ENCODE peak calls at places on chromosomes 6 and 20, in five cellular contexts. One of them, this sample, is unnamed.

GRCh38 chr20:48669946-48670630 is 157.7 kb downstream of the PREX1 start:
- DNase-seq in cardiac muscle cell: no peak
- DNase-seq in tibial nerve: no peak
- DNase-seq in mucosa of descending colon: no peak
- DNase-seq in BE2C: no peak
- DNase-seq in this sample: no peak

GRCh38 chr6:127897437-127897836 is 3.4 kb downstream of the THEMIS start:
- DNase-seq in cardiac muscle cell: no peak
- DNase-seq in tibial nerve: no peak
- DNase-seq in mucosa of descending colon: no peak
- DNase-seq in BE2C: no peak
- DNase-seq in this sample: no peak

GRCh38 chr20:31713312-31714049 is 9.2 kb downstream of the BCL2L1 start:
- DNase-seq in cardiac muscle cell: no peak
- DNase-seq in tibial nerve: peak; percentile 85
- DNase-seq in mucosa of descending colon: no peak
- DNase-seq in BE2C: no peak
- DNase-seq in this sample: peak; percentile 73

GRCh38 chr20:18705906-18706305 is 107.7 kb upstream of the SCP2D1 start:
- DNase-seq in cardiac muscle cell: no peak
- DNase-seq in tibial nerve: no peak
- DNase-seq in mucosa of descending colon: no peak
- DNase-seq in BE2C: no peak
- DNase-seq in this sample: no peak

GRCh38 chr6:34462561-34462971 is 3.3 kb upstream of the PACSIN1 start:
- DNase-seq in cardiac muscle cell: peak; percentile 72
- DNase-seq in tibial nerve: no peak
- DNase-seq in mucosa of descending colon: no peak
- DNase-seq in BE2C: peak; percentile 59
- DNase-seq in this sample: no peak

GRCh38 chr6:135577059-135577538 is 79.6 kb upstream of the AHI1 start:
- DNase-seq in cardiac muscle cell: no peak
- DNase-seq in tibial nerve: no peak
- DNase-seq in mucosa of descending colon: no peak
- DNase-seq in BE2C: no peak
- DNase-seq in this sample: no peak

GRCh38 chr6:160764847-160765246 is 62.8 kb downstream of the PLG start:
- DNase-seq in cardiac muscle cell: no peak
- DNase-seq in tibial nerve: no peak
- DNase-seq in mucosa of descending colon: no peak
- DNase-seq in BE2C: no peak
- DNase-seq in this sample: no peak

GRCh38 chr6:92132446-92132845 is 1286.9 kb downstream of the EPHA7 start:
- DNase-seq in cardiac muscle cell: no peak
- DNase-seq in tibial nerve: no peak
- DNase-seq in mucosa of descending colon: no peak
- DNase-seq in BE2C: no peak
- DNase-seq in this sample: no peak

GRCh38 chr6:35468980-35469710 is 944 bp downstream of the RPL10A start:
- DNase-seq in cardiac muscle cell: no peak
- DNase-seq in tibial nerve: no peak
- DNase-seq in mucosa of descending colon: peak; percentile 74
- DNase-seq in BE2C: no peak
- DNase-seq in this sample: peak; percentile 53

GRCh38 chr6:22222469-22222868 is 74.4 kb downstream of the PRL start:
- DNase-seq in cardiac muscle cell: no peak
- DNase-seq in tibial nerve: no peak
- DNase-seq in mucosa of descending colon: no peak
- DNase-seq in BE2C: no peak
- DNase-seq in this sample: no peak

GRCh38 chr20:8309638-8310037 is 177.6 kb downstream of the PLCB1 start:
- DNase-seq in cardiac muscle cell: peak; percentile 22
- DNase-seq in tibial nerve: no peak
- DNase-seq in mucosa of descending colon: no peak
- DNase-seq in BE2C: no peak
- DNase-seq in this sample: no peak

GRCh38 chr6:170208171-170208601 is 82.7 kb downstream of the DLL1 start:
- DNase-seq in cardiac muscle cell: no peak
- DNase-seq in tibial nerve: peak; percentile 2
- DNase-seq in mucosa of descending colon: peak; percentile 20
- DNase-seq in BE2C: no peak
- DNase-seq in this sample: peak; percentile 7

GRCh38 chr6:169957351-169957963 is 206.0 kb downstream of the ERMARD start:
- DNase-seq in cardiac muscle cell: no peak
- DNase-seq in tibial nerve: no peak
- DNase-seq in mucosa of descending colon: no peak
- DNase-seq in BE2C: no peak
- DNase-seq in this sample: no peak

GRCh38 chr6:12152023-12152960 is 137.9 kb upstream of the EDN1 start:
- DNase-seq in cardiac muscle cell: peak; percentile 16
- DNase-seq in tibial nerve: no peak
- DNase-seq in mucosa of descending colon: no peak
- DNase-seq in BE2C: no peak
- DNase-seq in this sample: no peak

GRCh38 chr20:35166242-35166830 is 5.5 kb upstream of the PROCR start:
- DNase-seq in cardiac muscle cell: no peak
- DNase-seq in tibial nerve: no peak
- DNase-seq in mucosa of descending colon: no peak
- DNase-seq in BE2C: peak; percentile 49
- DNase-seq in this sample: peak; percentile 75

GRCh38 chr6:68226460-68226859 is 408.6 kb upstream of the ADGRB3 start:
- DNase-seq in cardiac muscle cell: peak; percentile 23
- DNase-seq in tibial nerve: no peak
- DNase-seq in mucosa of descending colon: no peak
- DNase-seq in BE2C: no peak
- DNase-seq in this sample: no peak

GRCh38 chr6:28587011-28587745 is 61.5 kb downstream of the GPX5 start:
- DNase-seq in cardiac muscle cell: peak; percentile 74
- DNase-seq in tibial nerve: no peak
- DNase-seq in mucosa of descending colon: peak; percentile 82
- DNase-seq in BE2C: peak; percentile 73
- DNase-seq in this sample: peak; percentile 66

GRCh38 chr6:124964084-124964763 is 2.0 kb downstream of the RNF217 start:
- DNase-seq in cardiac muscle cell: no peak
- DNase-seq in tibial nerve: peak; percentile 77
- DNase-seq in mucosa of descending colon: no peak
- DNase-seq in BE2C: no peak
- DNase-seq in this sample: peak; percentile 68

GRCh38 chr6:50062051-50062450 is 12.3 kb upstream of the DEFB112 start:
- DNase-seq in cardiac muscle cell: peak; percentile 17
- DNase-seq in tibial nerve: no peak
- DNase-seq in mucosa of descending colon: no peak
- DNase-seq in BE2C: peak; percentile 7
- DNase-seq in this sample: no peak

GRCh38 chr6:108951351-108951953 is 103.2 kb downstream of the ARMC2 start:
- DNase-seq in cardiac muscle cell: no peak
- DNase-seq in tibial nerve: no peak
- DNase-seq in mucosa of descending colon: peak; percentile 74
- DNase-seq in BE2C: no peak
- DNase-seq in this sample: no peak

GRCh38 chr6:139588076-139588639 is 213.7 kb upstream of the CITED2 start:
- DNase-seq in cardiac muscle cell: peak; percentile 65
- DNase-seq in tibial nerve: no peak
- DNase-seq in mucosa of descending colon: peak; percentile 61
- DNase-seq in BE2C: no peak
- DNase-seq in this sample: no peak

GRCh38 chr6:27593200-27593818 is 120.4 kb upstream of the ZNF184 start:
- DNase-seq in cardiac muscle cell: no peak
- DNase-seq in tibial nerve: no peak
- DNase-seq in mucosa of descending colon: no peak
- DNase-seq in BE2C: no peak
- DNase-seq in this sample: no peak

GRCh38 chr20:18632196-18632789 is 44.4 kb downstream of the DTD1 start:
- DNase-seq in cardiac muscle cell: peak; percentile 81
- DNase-seq in tibial nerve: peak; percentile 33
- DNase-seq in mucosa of descending colon: no peak
- DNase-seq in BE2C: peak; percentile 82
- DNase-seq in this sample: peak; percentile 79

GRCh38 chr6:30013296-30013922 is 47.7 kb upstream of the POLR1H start:
- DNase-seq in cardiac muscle cell: peak; percentile 34
- DNase-seq in tibial nerve: no peak
- DNase-seq in mucosa of descending colon: no peak
- DNase-seq in BE2C: peak; percentile 22
- DNase-seq in this sample: no peak

GRCh38 chr6:141326426-141326825 is 806.3 kb upstream of the GJE1 start:
- DNase-seq in cardiac muscle cell: no peak
- DNase-seq in tibial nerve: peak; percentile 54
- DNase-seq in mucosa of descending colon: no peak
- DNase-seq in BE2C: no peak
- DNase-seq in this sample: no peak

GRCh38 chr20:8132632-8133587 is 844 bp downstream of the PLCB1 start:
- DNase-seq in cardiac muscle cell: peak; percentile 50
- DNase-seq in tibial nerve: peak; percentile 29
- DNase-seq in mucosa of descending colon: peak; percentile 58
- DNase-seq in BE2C: peak; percentile 53
- DNase-seq in this sample: peak; percentile 47

DNA sequence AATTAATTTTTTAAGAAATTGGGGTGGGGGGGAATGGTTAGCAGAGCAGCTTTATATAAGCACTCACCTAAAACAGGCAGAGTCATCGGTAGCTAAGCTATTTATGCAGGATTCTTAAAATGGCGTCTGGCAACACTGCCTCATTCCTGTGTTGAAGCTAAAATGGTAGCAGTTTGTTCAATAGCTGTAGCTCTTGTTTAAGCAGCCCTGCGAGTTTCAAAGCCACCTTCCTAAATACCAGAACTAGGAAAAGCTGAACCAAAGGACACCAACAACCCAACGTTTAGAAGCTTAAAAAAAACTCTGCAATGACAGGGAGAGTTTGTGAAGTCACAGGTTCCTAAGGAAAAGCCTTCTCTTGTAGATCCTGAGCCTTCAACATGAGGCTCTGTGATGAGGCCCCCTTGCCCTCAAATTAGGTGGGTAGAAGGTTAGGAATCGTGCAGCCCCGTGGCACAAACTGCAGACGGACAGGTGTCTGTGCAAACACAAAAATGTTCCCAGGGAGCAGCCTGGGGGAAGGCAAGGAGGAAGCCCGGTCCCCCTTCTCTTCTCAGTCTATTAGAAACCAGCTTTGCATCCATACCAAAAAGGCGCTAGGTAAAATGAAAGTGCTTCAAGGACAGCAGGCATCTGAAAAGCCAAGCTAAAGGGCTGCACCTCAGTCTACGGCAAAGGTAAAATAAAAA is 4.7 kb downstream of the ZMYND8 start:
- DNase-seq in cardiac muscle cell: peak; percentile 48
- DNase-seq in tibial nerve: no peak
- DNase-seq in mucosa of descending colon: no peak
- DNase-seq in BE2C: no peak
- DNase-seq in this sample: no peak
- H3K4me1 ChIP-seq in cardiac muscle cell: peaks cover 95% of the 10 kb centered on the region
- H3K4me1 ChIP-seq in tibial nerve: peaks cover 10% of the 10 kb centered on the region
- H3K4me1 ChIP-seq in mucosa of descending colon: peaks cover 68% of the 10 kb centered on the region
- H3K4me1 ChIP-seq in BE2C: peaks cover 30% of the 10 kb centered on the region
- H3K4me1 ChIP-seq in this sample: peaks cover 21% of the 10 kb centered on the region

DNA sequence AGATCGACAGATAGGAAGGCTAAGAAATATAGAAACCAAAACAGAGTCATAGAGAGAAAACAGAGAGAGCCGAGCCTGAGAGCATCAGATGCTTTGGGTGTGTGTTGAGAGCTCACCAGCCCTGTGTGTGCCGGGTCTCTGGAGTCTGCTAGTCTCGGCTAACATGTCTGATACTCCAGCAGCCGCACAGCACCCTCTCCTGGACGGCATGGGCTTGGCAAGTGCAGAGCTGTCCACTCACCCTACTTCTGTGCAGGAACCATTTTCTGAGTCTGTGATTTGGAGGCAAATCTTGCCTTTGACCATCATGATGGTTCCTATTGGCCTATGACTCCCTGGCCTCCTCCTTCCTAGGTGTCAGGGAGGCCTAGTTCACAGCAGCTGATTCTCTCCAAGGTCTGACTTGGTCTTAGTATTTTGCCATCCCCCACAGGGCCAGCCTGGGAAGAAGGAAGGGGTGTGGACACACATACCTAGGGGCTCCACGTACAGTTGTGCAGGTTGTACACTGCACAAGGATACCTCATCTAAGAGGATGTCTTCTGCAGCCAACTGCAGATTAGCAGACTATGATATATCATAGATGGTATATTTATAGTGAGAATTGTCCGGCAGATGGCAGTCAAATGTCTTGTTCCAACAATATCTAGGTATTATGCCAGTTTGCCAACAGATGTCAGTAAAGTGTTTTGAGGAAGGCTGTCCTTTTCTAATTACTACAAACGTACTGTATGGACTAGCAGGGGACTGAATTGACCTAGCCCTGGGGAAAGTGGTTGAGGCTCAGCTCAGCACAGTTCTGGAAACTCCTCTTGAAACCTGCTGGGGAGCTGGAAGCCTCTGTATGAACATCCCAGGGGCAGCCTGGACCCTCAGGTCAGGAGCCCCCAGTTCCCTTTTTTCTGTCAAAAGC is 13.0 kb downstream of the FGD2 start:
- DNase-seq in cardiac muscle cell: peak; percentile 92
- DNase-seq in tibial nerve: peak; percentile 94
- DNase-seq in mucosa of descending colon: peak; percentile 91
- DNase-seq in BE2C: peak; percentile 93
- DNase-seq in this sample: peak; percentile 90
- TF ChIP-seq CTCF in cardiac muscle cell: peak; percentile 95
- TF ChIP-seq CTCF in tibial nerve: peak; percentile 86
- TF ChIP-seq CTCF in mucosa of descending colon: peak; percentile 85
- TF ChIP-seq CTCF in BE2C: peak; percentile 93
- TF ChIP-seq CTCF in this sample: peak; percentile 90

GRCh38 chr6:38015341-38015740 is 195.8 kb downstream of the ZFAND3 start:
- DNase-seq in cardiac muscle cell: no peak
- DNase-seq in tibial nerve: no peak
- DNase-seq in mucosa of descending colon: no peak
- DNase-seq in BE2C: no peak
- DNase-seq in this sample: no peak
- H3K4me1 ChIP-seq in cardiac muscle cell: peaks cover 5% of the 10 kb centered on the region
- H3K4me1 ChIP-seq in tibial nerve: no peaks in the 10 kb centered on the region
- H3K4me1 ChIP-seq in mucosa of descending colon: peaks cover 13% of the 10 kb centered on the region
- H3K4me1 ChIP-seq in BE2C: peaks cover 5% of the 10 kb centered on the region
- H3K4me1 ChIP-seq in this sample: no peaks in the 10 kb centered on the region

DNA sequence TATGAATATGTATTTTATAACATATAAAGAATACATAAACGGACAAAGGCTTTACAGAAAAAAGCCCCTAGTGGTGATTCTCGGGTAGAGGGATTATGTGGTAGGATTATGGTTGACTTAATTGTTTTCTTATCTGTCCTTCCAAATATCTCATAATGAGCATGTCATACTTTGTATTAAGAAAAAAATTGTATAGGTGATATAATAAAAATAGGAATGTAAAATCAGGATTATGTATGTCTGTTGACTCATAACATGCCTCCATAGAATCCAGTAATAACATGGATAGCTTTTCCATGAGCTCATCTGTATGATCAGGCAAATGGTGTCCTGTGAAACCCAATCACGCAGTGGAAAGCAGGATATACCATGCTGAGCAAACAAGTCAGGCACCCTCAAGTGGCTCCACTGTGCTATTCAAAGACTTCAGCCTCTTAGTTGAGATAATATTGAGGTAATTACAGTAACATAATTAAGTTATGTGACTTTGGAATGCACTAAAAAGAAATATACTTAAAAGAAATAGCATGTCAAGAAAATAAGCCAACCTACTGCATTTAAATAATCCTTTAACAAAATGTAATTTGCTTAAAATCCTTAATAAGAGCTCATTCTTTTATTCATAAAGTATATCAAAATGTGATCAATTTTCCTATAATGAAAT is 39.6 kb upstream of the PRELID3B start:
- DNase-seq in cardiac muscle cell: no peak
- DNase-seq in tibial nerve: no peak
- DNase-seq in mucosa of descending colon: no peak
- DNase-seq in BE2C: no peak
- DNase-seq in this sample: no peak
- TF ChIP-seq CTCF in cardiac muscle cell: peak; percentile 39
- TF ChIP-seq CTCF in tibial nerve: peak; percentile 8
- TF ChIP-seq CTCF in mucosa of descending colon: no peak
- TF ChIP-seq CTCF in BE2C: peak; percentile 54
- TF ChIP-seq CTCF in this sample: no peak

This sample was measured in uterus.